ENCODE peak calls at places on chromosomes 16 and 17, in eight cellular contexts. Q is posterior vena cava, F is EL, J is hypothalamus, V is A549, Z is fibroblast of lung, G is GM10248, B is uterus. Y is an unnamed sample.

GRCh38 chr16:78129349-78129748 is 29.9 kb downstream of the WWOX start:
- DNase-seq in J (no peak), F (no peak), B (no peak), Z (no peak), V (no peak), Q (no peak), G (no peak), Y (no peak)

GRCh38 chr17:6244796-6245195 is 174.6 kb downstream of the WSCD1 start:
- DNase-seq in J (no peak), Q (no peak), F (no peak), Z (no peak), B (no peak), G (no peak), V (no peak), Y (no peak)

GRCh38 chr17:72613411-72614292 is 478.8 kb downstream of the SLC39A11 start:
- DNase-seq in B (no peak), G (no peak), Q (no peak), Z (peak; percentile 78), J (no peak), F (peak; percentile 51), V (peak; percentile 80), Y (no peak)

GRCh38 chr17:80720624-80721577 is 176.3 kb downstream of the RPTOR start:
- DNase-seq in J (no peak), Q (no peak), G (no peak), V (peak; percentile 74), B (no peak), F (no peak), Z (peak; percentile 75), Y (peak; percentile 88)

GRCh38 chr17:66580178-66580577 is 254.7 kb upstream of the CACNG5 start:
- DNase-seq in Q (peak; percentile 83), V (peak; percentile 26), G (no peak), F (peak; percentile 87), B (peak; percentile 58), Z (peak; percentile 58), J (no peak), Y (peak; percentile 77)

GRCh38 chr16:85329059-85329812 is 217.0 kb upstream of the CIBAR2 start:
- DNase-seq in F (no peak), V (no peak), G (no peak), Q (no peak), B (no peak), Z (peak; percentile 70), J (no peak), Y (no peak)

GRCh38 chr17:50640701-50641338 is 6.1 kb downstream of the ABCC3 start:
- DNase-seq in B (no peak), V (no peak), G (no peak), J (no peak), F (peak; percentile 44), Q (no peak), Z (no peak), Y (peak; percentile 52)

GRCh38 chr17:69947027-69947759 is 127.8 kb upstream of the KCNJ16 start:
- DNase-seq in Q (no peak), B (no peak), G (no peak), V (no peak), J (no peak), Z (peak; percentile 69), F (peak; percentile 10), Y (no peak)

GRCh38 chr17:6098050-6098449 is 27.9 kb downstream of the WSCD1 start:
- DNase-seq in G (no peak), F (no peak), Z (no peak), J (no peak), V (no peak), Q (peak; percentile 66), B (no peak), Y (no peak)

GRCh38 chr17:14203392-14203791 is 33.3 kb downstream of the CDRT15 start:
- DNase-seq in Z (no peak), B (no peak), G (no peak), V (no peak), J (no peak), F (no peak), Q (no peak), Y (no peak)

GRCh38 chr17:36463916-36464764 is 22.3 kb upstream of the ZNHIT3 start:
- DNase-seq in J (no peak), Z (peak; percentile 75), Q (peak; percentile 90), F (peak; percentile 85), G (peak; percentile 74), B (no peak), V (peak; percentile 74), Y (peak; percentile 67)

GRCh38 chr17:17766351-17767095 is 70.3 kb downstream of the SREBF1 start:
- DNase-seq in F (no peak), V (no peak), Z (no peak), Q (no peak), J (no peak), B (no peak), G (peak; percentile 79), Y (no peak)

GRCh38 chr16:19613834-19614233 is 58.3 kb downstream of the VPS35L start:
- DNase-seq in G (no peak), V (no peak), B (no peak), Z (peak; percentile 43), J (no peak), F (peak; percentile 40), Q (no peak), Y (no peak)

GRCh38 chr16:71894229-71894920 is 956 bp upstream of the IST1 start:
- DNase-seq in F (peak; percentile 66), G (no peak), B (peak; percentile 52), Z (peak; percentile 68), J (peak; percentile 42), V (no peak), Q (no peak), Y (peak; percentile 74)

GRCh38 chr16:8931864-8932263 is 31.8 kb downstream of the USP7 start:
- DNase-seq in V (no peak), Q (peak; percentile 83), B (peak; percentile 41), F (peak; percentile 21), G (peak; percentile 38), Z (peak; percentile 60), J (no peak), Y (peak; percentile 74)

GRCh38 chr17:78329263-78330059 is 30.4 kb downstream of the SOCS3 start:
- DNase-seq in Q (no peak), F (peak; percentile 96), B (no peak), J (no peak), G (no peak), Z (peak; percentile 86), V (no peak), Y (peak; percentile 38)

GRCh38 chr17:37678036-37678435 is 34.8 kb upstream of the DDX52 start:
- DNase-seq in F (no peak), G (no peak), J (no peak), Q (no peak), B (no peak), Z (no peak), V (no peak), Y (no peak)

GRCh38 chr16:28573738-28574718 is 20.3 kb downstream of the SGF29 start:
- DNase-seq in F (no peak), B (no peak), V (no peak), Q (peak; percentile 25), G (no peak), J (no peak), Z (no peak), Y (no peak)

GRCh38 chr16:59179446-59180082 is 445.4 kb upstream of the GOT2 start:
- DNase-seq in B (no peak), V (peak; percentile 7), Q (no peak), J (no peak), G (no peak), F (peak; percentile 78), Z (peak; percentile 6), Y (peak; percentile 31)

GRCh38 chr17:13671771-13672170 is 70.0 kb upstream of the HS3ST3A1 start:
- DNase-seq in F (peak; percentile 36), G (no peak), J (no peak), V (no peak), B (no peak), Z (peak; percentile 80), Q (no peak), Y (no peak)

GRCh38 chr16:2592786-2593185 is 55.0 kb downstream of the PDPK1 start:
- DNase-seq in F (no peak), V (no peak), G (no peak), Z (no peak), J (no peak), Q (peak; percentile 60), B (no peak), Y (no peak)

GRCh38 chr16:2458887-2459646 is 842 bp upstream of the TEDC2 start:
- DNase-seq in J (no peak), F (no peak), Z (no peak), Q (peak; percentile 80), G (no peak), V (no peak), B (no peak), Y (no peak)

GRCh38 chr16:22035094-22035675 is 27.3 kb downstream of the MOSMO start:
- DNase-seq in G (peak; percentile 46), V (no peak), J (no peak), Q (no peak), F (no peak), B (no peak), Z (no peak), Y (no peak)

GRCh38 chr16:48596326-48596725 is 13.7 kb downstream of the N4BP1 start:
- DNase-seq in Q (no peak), V (no peak), F (no peak), Z (peak; percentile 43), G (peak; percentile 26), J (no peak), B (no peak), Y (no peak)

GRCh38 chr16:27495191-27495590 is 54.5 kb downstream of the GTF3C1 start:
- DNase-seq in V (no peak), F (peak; percentile 56), J (no peak), G (no peak), Z (peak; percentile 92), Q (peak; percentile 91), B (peak; percentile 54), Y (no peak)

GRCh38 chr16:66386629-66387622 is 20.4 kb downstream of the CDH5 start:
- DNase-seq in Q (no peak), V (no peak), G (no peak), Z (no peak), J (no peak), B (no peak), F (no peak), Y (no peak)

GRCh38 chr17:6599364-6599763 is 41.1 kb downstream of the KIAA0753 start:
- DNase-seq in B (no peak), Z (no peak), J (no peak), Q (no peak), G (no peak), V (no peak), F (no peak), Y (peak; percentile 61)

GRCh38 chr17:81831957-81832607 is 1.0 kb downstream of the MCRIP1 start:
- DNase-seq in F (peak; percentile 67), B (no peak), G (no peak), Q (no peak), V (no peak), J (peak; percentile 20), Z (peak; percentile 45), Y (peak; percentile 13)

GRCh38 chr17:65723356-65723928 is 162.0 kb upstream of the AXIN2 start:
- DNase-seq in F (peak; percentile 3), G (no peak), Z (peak; percentile 64), J (no peak), B (no peak), V (no peak), Q (no peak), Y (peak; percentile 12)

Y was measured in dermis blood vessel endothelial cell.